ENCODE peak calls at places on chromosomes 1 and 21, in four cellular contexts. H is spleen, O is lower leg skin, U is NB4. D is an unnamed sample.

GRCh38 chr1:67764674-67765073 is 68.6 kb downstream of the GNG12 start:
- DNase-seq in H (no peak), O (no peak), U (no peak), D (no peak)

GRCh38 chr1:14634497-14634896 is 36.0 kb downstream of the KAZN start:
- DNase-seq in H (no peak), O (no peak), U (no peak), D (no peak)

GRCh38 chr1:240474133-240474614 is 137.8 kb downstream of the GREM2 start:
- DNase-seq in H (no peak), O (no peak), U (peak), D (no peak)

GRCh38 chr1:108017698-108018097 is 52.7 kb upstream of the VAV3 start:
- DNase-seq in H (no peak), O (no peak), U (no peak), D (no peak)

GRCh38 chr1:55703726-55704363 is 488.7 kb upstream of the USP24 start:
- DNase-seq in H (no peak), O (no peak), U (no peak), D (no peak)

GRCh38 chr21:38997756-38998155 is 185.5 kb downstream of the PSMG1 start:
- DNase-seq in H (no peak), O (no peak), U (no peak), D (no peak)

GRCh38 chr1:115329965-115330364 is 8.1 kb downstream of the NGF start:
- DNase-seq in H (no peak), O (no peak), U (no peak), D (no peak)

GRCh38 chr1:228429698-228430097 is 13.0 kb upstream of the TRIM17 start:
- DNase-seq in H (peak), O (no peak), U (no peak), D (no peak)

DNA sequence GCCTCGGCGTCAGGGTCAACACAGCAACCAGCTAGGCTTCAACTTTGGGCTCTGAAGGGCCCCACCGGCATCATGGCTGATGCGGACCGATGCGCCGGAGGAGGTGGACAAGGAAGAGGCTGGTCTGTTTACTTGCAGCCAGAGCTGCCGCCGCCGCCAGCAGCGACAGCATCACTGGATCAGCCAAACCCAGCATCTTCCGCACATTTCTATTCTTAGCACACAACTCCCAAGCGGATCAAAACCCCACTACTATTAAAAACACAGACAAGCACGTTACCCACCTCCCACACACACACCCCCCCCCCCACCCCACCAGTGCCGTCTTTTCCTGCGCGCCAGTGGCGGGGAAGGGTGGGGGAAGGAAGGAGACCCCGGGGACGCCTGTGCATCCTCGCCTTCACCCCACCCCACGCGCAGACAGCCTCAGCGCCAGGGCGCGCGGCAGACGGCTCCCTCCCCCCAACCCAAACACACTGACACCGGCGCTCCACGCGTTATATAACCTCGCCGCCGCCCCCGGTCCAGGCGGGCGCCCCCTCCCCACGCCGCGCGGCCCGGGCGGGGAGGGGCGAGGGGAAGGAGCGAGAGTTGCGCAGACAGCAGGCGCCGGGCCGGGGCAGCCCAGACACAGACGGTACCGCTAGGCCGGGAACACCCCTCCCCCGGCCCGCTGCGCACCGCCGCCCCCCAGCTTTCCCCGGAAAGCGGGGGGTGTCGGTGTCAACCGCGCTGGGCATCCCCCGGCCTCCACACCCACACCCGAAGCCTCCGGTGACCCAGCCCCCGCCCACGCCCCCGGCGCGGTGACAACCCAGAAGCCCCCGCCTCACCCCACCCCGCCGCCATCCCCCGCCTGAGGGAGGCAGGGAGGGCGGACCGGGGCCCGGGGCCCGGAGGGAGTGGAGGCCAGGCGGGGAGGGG is 692 bp downstream of the AKT3 start:
- DNase-seq in H (peak), O (peak), U (peak), D (peak)
- TF ChIP-seq POLR2A in H (no peak), O (no peak), U (no peak), D (no peak)

GRCh38 chr1:182589520-182589919 is 464 bp upstream of the RNASEL start:
- DNase-seq in H (no peak), O (no peak), U (no peak), D (no peak)

GRCh38 chr1:182589931-182590330 is 875 bp upstream of the RNASEL start:
- DNase-seq in H (no peak), O (no peak), U (no peak), D (no peak)

GRCh38 chr1:182587666-182588438 is 1.2 kb downstream of the RNASEL start:
- DNase-seq in H (no peak), O (no peak), U (no peak), D (no peak)

GRCh38 chr1:182587087-182587486 is 2.0 kb downstream of the RNASEL start:
- DNase-seq in H (no peak), O (no peak), U (no peak), D (no peak)

DNA sequence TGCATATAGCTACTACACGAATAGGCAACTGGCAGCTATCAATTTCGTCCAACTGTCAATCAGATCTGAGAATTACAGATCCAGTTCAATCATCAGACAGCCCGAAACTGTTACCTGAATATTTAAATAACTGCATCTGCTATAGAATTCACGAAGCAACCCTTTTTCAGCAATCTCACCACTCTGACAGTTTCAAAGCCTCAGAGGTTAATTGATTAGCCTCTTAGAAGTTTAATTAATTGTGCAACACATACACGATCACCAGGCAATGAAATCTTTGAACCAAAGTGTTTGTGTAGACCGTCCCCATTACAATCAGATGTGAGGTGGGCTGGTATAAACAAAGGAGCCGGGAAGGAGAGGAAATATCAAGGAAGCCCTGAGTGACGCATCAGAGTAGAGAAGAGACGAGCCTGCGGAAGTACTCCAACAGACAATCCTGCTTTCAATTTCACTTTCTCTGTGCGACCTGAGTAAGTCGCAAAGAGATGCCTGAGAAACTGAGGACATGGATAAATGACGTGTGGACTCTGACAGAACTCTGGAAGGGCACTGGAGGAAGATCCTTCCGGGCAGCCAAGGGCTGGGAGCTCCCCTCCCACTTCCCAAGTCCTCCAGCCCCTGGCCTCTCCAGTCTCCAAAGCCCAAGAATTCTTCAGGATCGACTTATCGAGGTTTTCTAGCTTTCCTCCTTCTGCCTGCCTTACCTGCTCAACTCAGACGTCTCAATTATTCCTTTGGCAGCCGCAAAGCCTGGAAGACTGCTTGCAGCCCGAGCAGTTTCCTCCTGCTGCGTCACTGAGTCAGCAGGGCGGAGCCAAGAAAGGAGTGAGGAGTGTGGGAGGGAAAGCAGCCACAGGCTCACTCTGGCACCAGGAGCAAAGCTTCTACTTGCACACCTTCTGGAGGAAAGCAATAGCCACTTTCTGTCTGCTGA is at the start of gene RNASEL:
- DNase-seq in H (peak), O (peak), U (peak), D (peak)
- TF ChIP-seq POLR2A in H (no peak), O (no peak), U (peak), D (peak)

GRCh38 chr21:32307706-32308105 is 9.1 kb downstream of the MRAP start:
- DNase-seq in H (no peak), O (no peak), U (peak), D (no peak)

GRCh38 chr21:32304998-32305397 is 6.3 kb downstream of the MRAP start:
- DNase-seq in H (no peak), O (no peak), U (no peak), D (no peak)

GRCh38 chr21:32303385-32303784 is 4.7 kb downstream of the MRAP start:
- DNase-seq in H (no peak), O (no peak), U (no peak), D (no peak)

GRCh38 chr21:32308696-32309095 is 10.0 kb downstream of the MRAP start:
- DNase-seq in H (no peak), O (no peak), U (no peak), D (no peak)

GRCh38 chr21:32306021-32306780 is 7.5 kb downstream of the MRAP start:
- DNase-seq in H (no peak), O (no peak), U (peak), D (peak)
- TF ChIP-seq POLR2A in H (no peak), O (no peak), U (no peak), D (no peak)

DNA sequence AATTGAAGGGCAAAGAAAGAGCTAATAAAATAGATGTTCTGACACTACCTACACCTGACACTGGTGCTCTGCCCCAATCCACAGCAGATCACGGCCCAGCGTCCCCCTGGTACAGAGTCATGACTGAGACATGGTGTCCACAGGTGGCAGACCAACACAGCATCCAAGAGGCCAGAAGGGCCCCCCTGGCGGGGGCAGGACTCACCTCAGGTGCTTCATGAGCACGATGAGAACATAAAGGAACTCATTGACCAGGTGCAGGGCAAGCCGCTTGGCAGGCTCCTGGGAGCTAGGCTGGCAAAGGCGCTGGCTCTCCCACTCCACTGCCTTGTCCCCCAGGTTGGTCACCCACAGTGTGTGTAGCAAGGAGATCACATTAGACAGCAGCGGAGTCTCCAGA is 20.4 kb downstream of the MRAP start:
- DNase-seq in H (no peak), O (no peak), U (no peak), D (no peak)
- TF ChIP-seq POLR2A in H (no peak), O (no peak), U (no peak), D (no peak)

DNA sequence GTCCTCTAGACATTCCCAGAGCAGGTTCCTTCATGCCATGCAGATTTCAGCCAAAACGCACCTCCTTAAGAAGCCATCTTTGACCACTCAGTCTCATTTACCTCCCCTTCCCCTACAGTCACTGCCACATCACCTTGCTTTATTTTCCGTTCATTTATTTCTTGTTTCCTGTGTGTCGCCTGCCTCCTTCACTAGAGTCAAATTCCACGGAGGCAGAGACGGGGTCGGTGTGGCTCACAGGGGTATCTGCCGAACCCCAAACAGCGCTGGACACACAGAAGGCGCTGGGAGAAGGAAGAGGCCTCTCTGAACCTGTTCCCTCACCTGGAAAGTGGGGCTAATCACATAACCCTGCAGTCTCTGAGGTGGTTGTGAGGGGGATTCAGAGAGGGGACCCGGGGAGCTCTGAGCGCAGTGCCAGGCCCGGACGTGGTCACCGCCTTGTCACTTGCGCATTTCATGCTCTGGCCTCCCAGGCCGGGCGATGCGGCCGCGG is 23.6 kb upstream of the DMBX1 start:
- DNase-seq in H (no peak), O (no peak), U (no peak), D (no peak)
- TF ChIP-seq POLR2A in H (no peak), O (no peak), U (no peak), D (no peak)

DNA sequence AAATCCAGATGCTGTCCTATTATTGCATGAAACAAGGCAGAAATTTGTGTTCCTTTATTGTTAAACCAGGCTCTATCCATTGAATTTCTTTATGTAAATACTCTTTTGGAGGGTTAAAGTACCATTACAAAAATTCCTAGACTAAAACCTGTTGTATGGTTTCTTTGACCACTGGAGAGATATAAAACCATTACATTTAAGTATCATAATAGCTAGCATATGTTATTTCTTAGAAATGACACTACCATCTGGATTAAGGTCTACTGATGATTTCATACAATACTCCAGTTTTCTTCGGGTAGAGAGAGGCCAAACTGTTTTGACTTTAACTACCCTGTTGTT is 154.7 kb upstream of the C1orf87 start:
- DNase-seq in H (no peak), O (no peak), U (no peak), D (no peak)
- TF ChIP-seq POLR2A in H (no peak), O (no peak), U (no peak), D (no peak)

D was measured in erythroblast.